ENCODE peak calls at places on chromosomes 6 and 20, in nine cellular contexts. T, P, J, I, M, L, Z, X and B are unnamed samples.

GRCh38 chr6:46011241-46012085 is 4.2 kb downstream of the CLIC5 start:
- DNase-seq in T (no peak), P (peak), J (no peak), I (no peak), M (no peak), L (peak), Z (no peak), X (no peak), B (no peak)

GRCh38 chr20:4962257-4962855 is 39.0 kb downstream of the SLC23A2 start:
- DNase-seq in T (no peak), P (peak), J (no peak), I (no peak), M (no peak), L (no peak), Z (no peak), X (no peak), B (no peak)

GRCh38 chr6:91691449-91691848 is 1104.6 kb upstream of the MAP3K7 start:
- DNase-seq in T (no peak), P (no peak), J (no peak), I (no peak), M (no peak), L (no peak), Z (no peak), X (no peak), B (no peak)

GRCh38 chr6:35610830-35611229 is 77.9 kb downstream of the FKBP5 start:
- DNase-seq in T (no peak), P (no peak), J (no peak), I (no peak), M (no peak), L (no peak), Z (no peak), X (no peak), B (no peak)

GRCh38 chr20:61951695-61952533 is 113.8 kb downstream of the TAF4 start:
- DNase-seq in T (no peak), P (no peak), J (peak), I (no peak), M (no peak), L (no peak), Z (peak), X (peak), B (no peak)

GRCh38 chr6:142537612-142538478 is 236.0 kb downstream of the ADGRG6 start:
- DNase-seq in T (no peak), P (peak), J (no peak), I (peak), M (no peak), L (no peak), Z (no peak), X (no peak), B (peak)

GRCh38 chr6:145749632-145750031 is 14.3 kb upstream of the EPM2A start:
- DNase-seq in T (no peak), P (no peak), J (no peak), I (no peak), M (no peak), L (peak), Z (no peak), X (no peak), B (no peak)

GRCh38 chr6:21748343-21749063 is 155.0 kb downstream of the SOX4 start:
- DNase-seq in T (no peak), P (no peak), J (no peak), I (peak), M (peak), L (no peak), Z (no peak), X (no peak), B (no peak)

GRCh38 chr6:125773387-125774341 is 17.1 kb upstream of the NCOA7 start:
- DNase-seq in T (no peak), P (no peak), J (no peak), I (no peak), M (no peak), L (no peak), Z (no peak), X (no peak), B (no peak)

GRCh38 chr20:62952373-62953166 is at the start of gene SLC17A9:
- DNase-seq in T (no peak), P (peak), J (peak), I (no peak), M (no peak), L (peak), Z (peak), X (peak), B (peak)

GRCh38 chr6:152380993-152381898 is 255.9 kb downstream of the SYNE1 start:
- DNase-seq in T (peak), P (no peak), J (peak), I (no peak), M (no peak), L (no peak), Z (peak), X (peak), B (no peak)

GRCh38 chr6:158041788-158042187 is 60.1 kb downstream of the SYNJ2 start:
- DNase-seq in T (no peak), P (no peak), J (no peak), I (no peak), M (no peak), L (no peak), Z (no peak), X (peak), B (no peak)

GRCh38 chr6:15870354-15871043 is 207.7 kb upstream of the DTNBP1 start:
- DNase-seq in T (no peak), P (no peak), J (no peak), I (no peak), M (no peak), L (no peak), Z (no peak), X (no peak), B (no peak)

GRCh38 chr6:138275976-138276375 is 57.7 kb upstream of the PBOV1 start:
- DNase-seq in T (no peak), P (no peak), J (no peak), I (no peak), M (no peak), L (no peak), Z (no peak), X (no peak), B (no peak)

GRCh38 chr20:64255361-64256281 is at the start of gene PCMTD2:
- DNase-seq in T (peak), P (peak), J (peak), I (peak), M (peak), L (peak), Z (peak), X (peak), B (peak)